ENCODE peak calls at places on chromosome 2, in five cellular contexts. X, E, K, O and Y are unnamed samples.

GRCh38 chr2:60282886-60283285 is 270.6 kb downstream of the BCL11A start:
- DNase-seq in X (no peak), E (no peak), K (no peak), O (no peak), Y (no peak)

GRCh38 chr2:14991723-14992122 is 359.2 kb downstream of the LRATD1 start:
- DNase-seq in X (no peak), E (no peak), K (no peak), O (no peak), Y (no peak)

GRCh38 chr2:120331903-120332302 is 14.0 kb upstream of the INHBB start:
- DNase-seq in X (no peak), E (no peak), K (no peak), O (no peak), Y (no peak)

GRCh38 chr2:180980943-180981898 is 816 bp downstream of the UBE2E3 start:
- DNase-seq in X (peak), E (no peak), K (peak), O (no peak), Y (peak)

GRCh38 chr2:234335676-234336228 is 161.1 kb downstream of the ARL4C start:
- DNase-seq in X (peak), E (peak), K (no peak), O (peak), Y (peak)

GRCh38 chr2:2328847-2329246 is 2.2 kb downstream of the MYT1L start:
- DNase-seq in X (peak), E (no peak), K (peak), O (no peak), Y (no peak)

GRCh38 chr2:217954469-217954868 is 48.3 kb downstream of the TNS1 start:
- DNase-seq in X (no peak), E (no peak), K (no peak), O (no peak), Y (no peak)

GRCh38 chr2:96359310-96359709 is 23.7 kb downstream of the NCAPH start:
- DNase-seq in X (no peak), E (no peak), K (peak), O (no peak), Y (no peak)

GRCh38 chr2:128357561-128358370 is 39.1 kb upstream of the HS6ST1 start:
- DNase-seq in X (no peak), E (no peak), K (no peak), O (no peak), Y (no peak)

GRCh38 chr2:119240311-119241204 is 16.9 kb downstream of the STEAP3 start:
- DNase-seq in X (peak), E (peak), K (peak), O (no peak), Y (peak)

GRCh38 chr2:98936133-98936916 is at the start of gene CRACDL:
- DNase-seq in X (no peak), E (no peak), K (peak), O (no peak), Y (peak)

GRCh38 chr2:157264099-157264498 is 6.6 kb downstream of the GALNT5 start:
- DNase-seq in X (peak), E (no peak), K (no peak), O (no peak), Y (peak)

GRCh38 chr2:126909366-126909765 is 10.7 kb downstream of the TEX51 start:
- DNase-seq in X (no peak), E (no peak), K (no peak), O (no peak), Y (no peak)

GRCh38 chr2:70523996-70524965 is 29.3 kb downstream of the TGFA start:
- DNase-seq in X (peak), E (no peak), K (peak), O (no peak), Y (no peak)

DNA sequence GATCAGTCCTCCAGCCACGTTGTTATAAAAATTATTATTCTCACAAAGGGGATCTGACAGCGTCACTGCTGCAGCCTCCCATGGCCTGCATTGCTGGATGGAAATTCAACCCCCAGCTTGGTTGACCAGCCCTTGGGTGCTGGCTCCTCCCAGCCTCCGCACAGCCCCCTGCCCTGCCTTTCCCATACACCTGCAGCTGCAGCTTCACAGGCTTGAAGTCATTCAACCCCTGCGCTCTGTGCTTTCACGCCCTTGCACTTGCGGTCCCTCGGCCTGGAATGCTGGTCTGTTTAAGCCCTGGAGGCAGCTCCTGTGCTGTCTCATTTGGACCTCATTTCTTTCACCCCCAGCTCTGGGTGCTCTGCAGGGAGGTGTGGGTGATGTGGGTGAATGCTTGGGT is 861 bp upstream of the CD8A start:
- DNase-seq in X (no peak), E (no peak), K (no peak), O (no peak), Y (no peak)
- H3K4me3 ChIP-seq in X (no peak), E (peak), K (no peak), O (no peak), Y (no peak)

GRCh38 chr2:177430425-177430824 is 37.9 kb downstream of the AGPS start:
- DNase-seq in X (peak), E (no peak), K (no peak), O (peak), Y (no peak)
- H3K4me3 ChIP-seq in X (no peak), E (no peak), K (no peak), O (no peak), Y (no peak)

DNA sequence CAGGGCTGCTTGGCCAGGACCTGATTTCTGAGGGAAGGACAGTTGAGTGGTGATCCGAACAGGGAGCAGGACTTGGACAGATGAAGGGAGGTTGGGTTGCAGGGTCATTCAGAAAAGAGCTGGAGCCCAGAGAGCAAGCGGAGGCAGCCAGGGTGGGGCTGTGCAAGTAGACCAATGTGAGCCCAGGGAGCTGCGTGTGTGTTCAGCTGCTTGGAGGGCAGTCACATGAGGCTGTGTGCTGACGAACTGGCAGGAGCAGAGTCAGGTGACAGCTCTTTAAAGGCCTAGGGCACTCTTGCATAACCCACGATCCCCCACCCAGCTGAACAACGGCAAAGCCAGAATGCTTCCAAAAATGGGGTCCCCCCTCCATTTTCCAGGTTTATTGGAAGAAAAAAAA is 4.6 kb upstream of the MLPH start:
- DNase-seq in X (no peak), E (no peak), K (no peak), O (no peak), Y (peak)
- H3K4me3 ChIP-seq in X (no peak), E (no peak), K (no peak), O (no peak), Y (no peak)

GRCh38 chr2:240432430-240432819 is 3.0 kb upstream of the GPC1 start:
- DNase-seq in X (no peak), E (no peak), K (no peak), O (no peak), Y (no peak)

GRCh38 chr2:240435457-240435954 is at the start of gene GPC1:
- DNase-seq in X (peak), E (no peak), K (peak), O (peak), Y (peak)

GRCh38 chr2:240434728-240435456 is 571 bp upstream of the GPC1 start:
- DNase-seq in X (peak), E (peak), K (peak), O (peak), Y (peak)

GRCh38 chr2:240432820-240433801 is 2.4 kb upstream of the GPC1 start:
- DNase-seq in X (no peak), E (peak), K (no peak), O (no peak), Y (no peak)

GRCh38 chr2:240433973-240434727 is 1.3 kb upstream of the GPC1 start:
- DNase-seq in X (peak), E (peak), K (peak), O (peak), Y (peak)
- H3K4me3 ChIP-seq in X (peak), E (peak), K (peak), O (peak), Y (peak)

DNA sequence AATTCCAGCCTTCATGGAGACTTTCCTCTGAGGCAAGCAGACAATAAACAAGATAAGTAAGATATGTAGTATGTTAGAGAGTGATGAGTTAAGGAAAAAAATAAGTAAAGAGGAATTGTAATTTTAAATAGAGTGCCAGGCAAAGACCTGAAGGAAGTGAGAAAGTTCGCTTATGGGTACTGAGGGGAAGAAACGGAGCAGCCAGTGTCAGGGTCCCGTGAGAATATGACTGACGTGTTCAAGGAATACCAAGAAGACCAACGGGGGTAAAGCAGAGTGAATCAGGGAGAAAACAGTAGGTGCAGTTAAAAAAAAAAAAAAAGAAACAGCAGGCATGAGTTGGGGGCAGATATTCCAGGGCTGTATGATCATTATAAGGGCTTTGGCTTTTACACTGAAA is 45.1 kb downstream of the ARHGEF33 start:
- DNase-seq in X (no peak), E (no peak), K (no peak), O (no peak), Y (no peak)
- H3K4me3 ChIP-seq in X (no peak), E (no peak), K (no peak), O (no peak), Y (no peak)